ENCODE peak calls at places on chromosome 21, in nine cellular contexts. E is naive thymus-derived CD4-positive, alpha-beta T cell; D is stimulated activated CD8-positive, alpha-beta memory T cell treated with anti-CD3 and anti-CD28 coated beads, Interleukin-4, amount 100 ng/mL, for 1 hour; H is skeletal muscle cell; Q is lower lobe of right lung; N is CD4-positive, alpha-beta T cell; T is activated gamma-delta T cell treated with anti-CD3 and anti-CD28 coated beads, Interleukin-2, amount 50 U/mL, for 16 hours; U is COR-L47; Z is NCI-H774. F is an unnamed sample.

GRCh38 chr21:14768042-14768441 is 221.9 kb upstream of the SAMSN1 start:
- DNase-seq in E (no peak), D (no peak), H (no peak), Q (no peak), N (no peak), T (no peak), U (no peak), Z (no peak), F (no peak)

GRCh38 chr21:38505654-38506523 is 7.6 kb upstream of the ERG start:
- DNase-seq in E (no peak), D (no peak), H (no peak), Q (no peak), N (no peak), T (no peak), U (peak), Z (peak), F (peak)

GRCh38 chr21:33041981-33042380 is 16.2 kb downstream of the OLIG2 start:
- DNase-seq in E (no peak), D (no peak), H (no peak), Q (no peak), N (no peak), T (no peak), U (no peak), Z (no peak), F (no peak)

GRCh38 chr21:43684424-43684823 is 25.1 kb downstream of the RRP1B start:
- DNase-seq in E (no peak), D (no peak), H (no peak), Q (no peak), N (no peak), T (no peak), U (no peak), Z (no peak), F (no peak)

GRCh38 chr21:32249551-32250280 is 29.1 kb downstream of the MIS18A start:
- DNase-seq in E (no peak), D (no peak), H (no peak), Q (no peak), N (no peak), T (no peak), U (no peak), Z (peak), F (no peak)

GRCh38 chr21:41164981-41165650 is 2.8 kb upstream of the BACE2 start:
- DNase-seq in E (no peak), D (no peak), H (no peak), Q (no peak), N (no peak), T (no peak), U (peak), Z (no peak), F (no peak)

GRCh38 chr21:36048357-36048756 is 12.0 kb downstream of the SETD4 start:
- DNase-seq in E (no peak), D (no peak), H (no peak), Q (no peak), N (no peak), T (no peak), U (no peak), Z (no peak), F (no peak)

GRCh38 chr21:36087362-36088138 is 17.7 kb downstream of the CBR1 start:
- DNase-seq in E (no peak), D (no peak), H (no peak), Q (no peak), N (no peak), T (no peak), U (no peak), Z (no peak), F (no peak)

GRCh38 chr21:36732761-36733160 is 33.8 kb downstream of the SIM2 start:
- DNase-seq in E (no peak), D (no peak), H (no peak), Q (no peak), N (no peak), T (no peak), U (no peak), Z (no peak), F (no peak)

GRCh38 chr21:38495242-38495641 is 3.0 kb downstream of the ERG start:
- DNase-seq in E (no peak), D (no peak), H (no peak), Q (no peak), N (no peak), T (no peak), U (no peak), Z (no peak), F (no peak)

GRCh38 chr21:26082549-26082948 is 88.0 kb downstream of the APP start:
- DNase-seq in E (no peak), D (no peak), H (no peak), Q (no peak), N (no peak), T (no peak), U (no peak), Z (no peak), F (no peak)

GRCh38 chr21:45910155-45910547 is 71.4 kb upstream of the COL6A1 start:
- DNase-seq in E (no peak), D (no peak), H (no peak), Q (no peak), N (no peak), T (no peak), U (no peak), Z (no peak), F (no peak)

GRCh38 chr21:25733859-25734653 is 648 bp downstream of the ATP5PF start:
- DNase-seq in E (no peak), D (no peak), H (no peak), Q (no peak), N (no peak), T (peak), U (no peak), Z (no peak), F (peak)

GRCh38 chr21:46457801-46458314 is 833 bp upstream of the DIP2A start:
- DNase-seq in E (no peak), D (no peak), H (peak), Q (peak), N (peak), T (no peak), U (no peak), Z (no peak), F (peak)

GRCh38 chr21:25583370-25584133 is 23.7 kb downstream of the MRPL39 start:
- DNase-seq in E (no peak), D (no peak), H (no peak), Q (no peak), N (no peak), T (no peak), U (no peak), Z (no peak), F (no peak)

GRCh38 chr21:41478319-41479177 is 29.4 kb downstream of the TMPRSS2 start:
- DNase-seq in E (no peak), D (no peak), H (no peak), Q (peak), N (no peak), T (no peak), U (no peak), Z (no peak), F (peak)

GRCh38 chr21:44059710-44060109 is 47.5 kb upstream of the PWP2 start:
- DNase-seq in E (no peak), D (no peak), H (no peak), Q (no peak), N (no peak), T (no peak), U (peak), Z (no peak), F (no peak)

GRCh38 chr21:44868707-44869106 is 4.8 kb downstream of the PTTG1IP start:
- DNase-seq in E (no peak), D (no peak), H (no peak), Q (no peak), N (no peak), T (no peak), U (no peak), Z (no peak), F (no peak)

GRCh38 chr21:35909456-35910178 is 150.7 kb downstream of the SETD4 start:
- DNase-seq in E (no peak), D (no peak), H (no peak), Q (no peak), N (no peak), T (no peak), U (no peak), Z (no peak), F (no peak)

GRCh38 chr21:37435120-37435519 is 68.5 kb downstream of the DYRK1A start:
- DNase-seq in E (peak), D (peak), H (peak), Q (no peak), N (peak), T (peak), U (peak), Z (peak), F (peak)

GRCh38 chr21:33734326-33734725 is 92.0 kb downstream of the ITSN1 start:
- DNase-seq in E (no peak), D (no peak), H (no peak), Q (no peak), N (no peak), T (no peak), U (no peak), Z (no peak), F (no peak)

GRCh38 chr21:45918835-45919467 is 62.6 kb upstream of the COL6A1 start:
- DNase-seq in E (no peak), D (no peak), H (no peak), Q (no peak), N (no peak), T (no peak), U (no peak), Z (no peak), F (peak)

GRCh38 chr21:41511858-41512257 is 3.9 kb upstream of the TMPRSS2 start:
- DNase-seq in E (no peak), D (no peak), H (no peak), Q (no peak), N (no peak), T (no peak), U (no peak), Z (no peak), F (no peak)

GRCh38 chr21:43321611-43322010 is 105.3 kb downstream of the SIK1 start:
- DNase-seq in E (no peak), D (no peak), H (no peak), Q (no peak), N (no peak), T (no peak), U (no peak), Z (no peak), F (no peak)

F was measured in RPMI8226.